ENCODE peak calls at places on chromosomes 6 and 20, in five cellular contexts. I is effector memory CD4-positive, alpha-beta T cell; O is Peyer's patch; E is lung; H is A549. S is an unnamed sample.

GRCh38 chr6:146620655-146621054 is 21.9 kb downstream of the ADGB start:
- DNase-seq in I (no peak), O (no peak), E (no peak), H (no peak), S (no peak)

GRCh38 chr20:22675337-22675736 is 91.0 kb upstream of the FOXA2 start:
- DNase-seq in I (no peak), O (no peak), E (no peak), H (no peak), S (no peak)

GRCh38 chr6:148085651-148086321 is 256.9 kb upstream of the SASH1 start:
- DNase-seq in I (no peak), O (no peak), E (no peak), H (no peak), S (no peak)

GRCh38 chr20:19572031-19572430 is 186.0 kb upstream of the RIN2 start:
- DNase-seq in I (no peak), O (no peak), E (no peak), H (no peak), S (no peak)

GRCh38 chr6:80217799-80218198 is 111.3 kb downstream of the BCKDHB start:
- DNase-seq in I (no peak), O (no peak), E (no peak), H (no peak), S (no peak)

GRCh38 chr20:4451487-4451886 is 270.2 kb upstream of the PRND start:
- DNase-seq in I (no peak), O (no peak), E (peak; percentile 13), H (no peak), S (no peak)

GRCh38 chr6:169868458-169868857 is 117.0 kb downstream of the ERMARD start:
- DNase-seq in I (no peak), O (peak; percentile 92), E (no peak), H (no peak), S (peak; percentile 48)

GRCh38 chr20:54698373-54698772 is 223.0 kb downstream of the DOK5 start:
- DNase-seq in I (no peak), O (no peak), E (no peak), H (no peak), S (no peak)

DNA sequence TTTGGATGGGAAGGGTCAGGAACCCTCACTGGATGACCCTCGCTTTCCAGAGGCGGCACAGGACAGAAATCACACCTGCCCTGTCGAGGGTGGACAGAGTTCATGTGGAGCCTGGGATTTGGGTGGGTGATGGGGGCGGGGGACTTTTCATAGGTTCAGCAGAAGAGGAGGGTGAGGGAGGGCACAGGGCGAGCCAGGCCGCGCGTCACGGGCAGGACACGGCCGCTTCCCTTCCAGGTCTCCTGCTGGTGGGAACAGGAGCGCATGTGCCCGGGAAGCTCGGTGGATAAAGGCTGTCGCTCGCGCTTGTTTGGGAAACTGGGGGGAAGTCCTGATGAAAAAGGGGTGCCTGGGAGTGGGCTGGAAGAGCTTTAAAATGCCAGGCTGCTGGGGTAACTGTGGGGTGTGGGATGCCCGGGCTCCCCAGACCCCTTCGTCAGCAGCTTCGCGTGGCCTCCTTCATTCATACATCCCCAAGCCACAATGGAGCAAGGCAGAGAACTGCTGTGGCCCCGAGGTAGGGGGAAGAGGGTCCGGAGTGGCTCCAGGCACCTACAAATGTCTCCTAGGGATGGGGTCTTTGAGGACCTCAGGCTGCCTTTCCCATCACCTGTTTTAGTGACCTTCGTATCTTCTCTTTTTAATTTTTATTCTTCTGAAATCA is 102.2 kb downstream of the DACT2 start:
- DNase-seq in I (no peak), O (peak; percentile 40), E (no peak), H (no peak), S (no peak)
- H3K9me3 ChIP-seq in I (no peaks in the 10 kb centered on the region), O (no peaks in the 10 kb centered on the region), E (no peaks in the 10 kb centered on the region), H (no peaks in the 10 kb centered on the region), S (no peaks in the 10 kb centered on the region)

DNA sequence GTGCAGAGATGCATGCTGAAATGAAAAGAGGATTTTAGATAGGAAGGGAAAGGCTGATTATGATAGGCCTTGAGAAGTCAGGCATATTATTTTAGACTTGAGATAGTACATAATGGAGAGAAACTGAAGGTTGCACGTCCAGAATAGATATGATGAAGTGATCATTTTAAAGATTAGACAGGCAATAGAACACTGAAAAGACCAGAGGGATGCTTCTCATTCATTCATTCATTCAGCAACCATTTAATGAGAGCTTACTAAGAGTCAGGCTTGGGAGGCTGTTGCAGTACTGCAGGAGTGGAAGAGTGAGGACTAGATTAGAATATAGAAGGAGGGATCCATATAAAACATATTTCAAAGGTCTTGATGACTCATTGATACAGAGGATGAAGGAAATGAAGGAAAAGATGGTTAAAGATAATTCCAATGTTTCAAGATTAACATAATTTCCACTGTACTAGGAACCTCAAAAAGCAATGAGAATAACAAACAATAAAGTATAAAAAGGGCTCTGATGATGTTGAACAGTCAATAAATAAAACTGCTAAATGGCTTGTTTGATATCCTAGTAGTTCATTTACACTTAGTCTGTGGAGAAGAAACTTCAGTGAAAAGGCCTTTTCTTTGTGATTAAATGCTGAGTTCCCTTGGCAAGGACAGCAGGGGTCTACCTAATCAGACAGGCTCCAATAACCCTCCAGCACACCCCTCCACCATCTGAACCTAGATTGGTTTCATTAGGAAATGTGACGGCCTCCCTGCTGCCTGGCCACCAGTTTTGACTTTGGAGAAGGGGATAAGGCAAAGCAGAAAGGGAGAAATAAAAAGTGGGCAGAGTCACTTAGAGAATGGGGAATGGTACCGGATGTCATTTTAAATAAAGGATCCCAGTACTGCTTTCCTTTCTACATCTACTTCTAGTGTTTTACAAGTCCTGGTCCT is 5.3 kb upstream of the FBXO9 start:
- DNase-seq in I (no peak), O (no peak), E (no peak), H (no peak), S (no peak)
- H3K4me3 ChIP-seq in I (peak overlapping the region; percentile 86), O (peak overlapping the region; percentile 81), E (peak overlapping the region; percentile 14), H (no peak overlapping the region), S (peak overlapping the region; percentile 85)

GRCh38 chr6:81984599-81984998 is 232.1 kb upstream of the TENT5A start:
- DNase-seq in I (no peak), O (no peak), E (no peak), H (no peak), S (no peak)
- H3K27ac ChIP-seq in I (no peak overlapping the region), O (no peak overlapping the region), E (no peak overlapping the region), H (no peak overlapping the region), S (no peak overlapping the region)

GRCh38 chr20:58486207-58486606 is 29.0 kb downstream of the APCDD1L start:
- DNase-seq in I (no peak), O (no peak), E (no peak), H (no peak), S (no peak)
- H3K9me3 ChIP-seq in I (peaks cover 12% of the 10 kb centered on the region), O (no peaks in the 10 kb centered on the region), E (peaks cover 6% of the 10 kb centered on the region), H (peaks cover 60% of the 10 kb centered on the region), S (peaks cover 5% of the 10 kb centered on the region)

GRCh38 chr20:1934162-1934561 is 39.0 kb downstream of the SIRPA start:
- DNase-seq in I (no peak), O (no peak), E (no peak), H (no peak), S (no peak)
- H3K4me3 ChIP-seq in I (no peak overlapping the region), O (no peak overlapping the region), E (no peak overlapping the region), H (no peak overlapping the region), S (no peak overlapping the region)

GRCh38 chr20:36107881-36108280 is 46.7 kb upstream of the EPB41L1 start:
- DNase-seq in I (no peak), O (no peak), E (no peak), H (no peak), S (no peak)
- H3K27ac ChIP-seq in I (no peak overlapping the region), O (no peak overlapping the region), E (no peak overlapping the region), H (no peak overlapping the region), S (no peak overlapping the region)

S was measured in heart right ventricle.